ENCODE peak calls at places on chromosome 1, in seven cellular contexts. One of them, this sample, is unnamed.

GRCh38 chr1:242523282-242523967 is 1.1 kb downstream of the PLD5 start:
- DNase-seq in pancreas: no peak
- DNase-seq in neural progenitor cell: peak; percentile 51
- DNase-seq in adrenal gland: no peak
- DNase-seq in AG04449: no peak
- DNase-seq in cardiac muscle cell: peak; percentile 6
- DNase-seq in A549: no peak
- DNase-seq in this sample: no peak

GRCh38 chr1:184520343-184520742 is 133.5 kb downstream of the C1orf21 start:
- DNase-seq in pancreas: no peak
- DNase-seq in cardiac muscle cell: no peak
- DNase-seq in A549: no peak
- DNase-seq in adrenal gland: no peak
- DNase-seq in neural progenitor cell: peak; percentile 53
- DNase-seq in AG04449: no peak
- DNase-seq in this sample: no peak

GRCh38 chr1:225772848-225773247 is 4.8 kb upstream of the SRP9 start:
- DNase-seq in A549: no peak
- DNase-seq in AG04449: no peak
- DNase-seq in cardiac muscle cell: no peak
- DNase-seq in pancreas: no peak
- DNase-seq in adrenal gland: no peak
- DNase-seq in neural progenitor cell: no peak
- DNase-seq in this sample: no peak

GRCh38 chr1:75796376-75797272 is at the start of gene MSH4:
- DNase-seq in AG04449: no peak
- DNase-seq in pancreas: no peak
- DNase-seq in adrenal gland: no peak
- DNase-seq in cardiac muscle cell: no peak
- DNase-seq in A549: no peak
- DNase-seq in neural progenitor cell: no peak
- DNase-seq in this sample: peak; percentile 15

GRCh38 chr1:56200446-56200845 is 378.9 kb downstream of the PLPP3 start:
- DNase-seq in A549: no peak
- DNase-seq in neural progenitor cell: no peak
- DNase-seq in adrenal gland: no peak
- DNase-seq in pancreas: no peak
- DNase-seq in cardiac muscle cell: peak; percentile 16
- DNase-seq in AG04449: no peak
- DNase-seq in this sample: no peak

GRCh38 chr1:24762133-24762676 is 17.0 kb downstream of the CLIC4 start:
- DNase-seq in neural progenitor cell: no peak
- DNase-seq in A549: no peak
- DNase-seq in cardiac muscle cell: no peak
- DNase-seq in adrenal gland: no peak
- DNase-seq in pancreas: no peak
- DNase-seq in AG04449: no peak
- DNase-seq in this sample: no peak

GRCh38 chr1:67005068-67005467 is 48.9 kb downstream of the SLC35D1 start:
- DNase-seq in cardiac muscle cell: no peak
- DNase-seq in neural progenitor cell: no peak
- DNase-seq in AG04449: no peak
- DNase-seq in pancreas: no peak
- DNase-seq in adrenal gland: no peak
- DNase-seq in A549: no peak
- DNase-seq in this sample: no peak

GRCh38 chr1:164188507-164188906 is 370.5 kb upstream of the PBX1 start:
- DNase-seq in pancreas: peak; percentile 68
- DNase-seq in A549: no peak
- DNase-seq in AG04449: no peak
- DNase-seq in cardiac muscle cell: no peak
- DNase-seq in neural progenitor cell: peak; percentile 24
- DNase-seq in adrenal gland: no peak
- DNase-seq in this sample: no peak

GRCh38 chr1:63322944-63323865 is 838 bp downstream of the FOXD3 start:
- DNase-seq in A549: peak; percentile 69
- DNase-seq in neural progenitor cell: peak; percentile 61
- DNase-seq in pancreas: no peak
- DNase-seq in adrenal gland: no peak
- DNase-seq in cardiac muscle cell: peak; percentile 41
- DNase-seq in AG04449: no peak
- DNase-seq in this sample: no peak

GRCh38 chr1:24641646-24642151 is 1.4 kb upstream of the SRRM1 start:
- DNase-seq in AG04449: no peak
- DNase-seq in neural progenitor cell: peak; percentile 41
- DNase-seq in pancreas: peak; percentile 38
- DNase-seq in cardiac muscle cell: no peak
- DNase-seq in A549: no peak
- DNase-seq in adrenal gland: peak; percentile 60
- DNase-seq in this sample: no peak

GRCh38 chr1:11654571-11655262 is at the start of gene FBXO44:
- DNase-seq in pancreas: peak; percentile 79
- DNase-seq in neural progenitor cell: peak; percentile 83
- DNase-seq in A549: no peak
- DNase-seq in adrenal gland: peak; percentile 78
- DNase-seq in cardiac muscle cell: peak; percentile 75
- DNase-seq in AG04449: no peak
- DNase-seq in this sample: no peak

GRCh38 chr1:39954261-39954869 is 580 bp upstream of the MFSD2A start:
- DNase-seq in pancreas: peak; percentile 12
- DNase-seq in A549: no peak
- DNase-seq in neural progenitor cell: no peak
- DNase-seq in adrenal gland: no peak
- DNase-seq in cardiac muscle cell: no peak
- DNase-seq in AG04449: no peak
- DNase-seq in this sample: no peak
- H3K4me3 ChIP-seq in pancreas: peak overlapping the region; percentile 41
- H3K4me3 ChIP-seq in A549: peak overlapping the region; percentile 70
- H3K4me3 ChIP-seq in neural progenitor cell: no peak overlapping the region
- H3K4me3 ChIP-seq in adrenal gland: no peak overlapping the region
- H3K4me3 ChIP-seq in cardiac muscle cell: peak overlapping the region; percentile 24
- H3K4me3 ChIP-seq in AG04449: peak overlapping the region; percentile 38
- H3K4me3 ChIP-seq in this sample: peak overlapping the region; percentile 73

GRCh38 chr1:212138441-212138840 is 102.9 kb downstream of the DTL start:
- DNase-seq in pancreas: peak; percentile 30
- DNase-seq in adrenal gland: no peak
- DNase-seq in cardiac muscle cell: no peak
- DNase-seq in neural progenitor cell: no peak
- DNase-seq in A549: no peak
- DNase-seq in AG04449: no peak
- DNase-seq in this sample: no peak
- TF ChIP-seq CTCF in pancreas: no peak
- TF ChIP-seq CTCF in adrenal gland: no peak
- TF ChIP-seq CTCF in cardiac muscle cell: no peak
- TF ChIP-seq CTCF in neural progenitor cell: no peak
- TF ChIP-seq CTCF in A549: no peak
- TF ChIP-seq CTCF in AG04449: no peak
- TF ChIP-seq CTCF in this sample: no peak

GRCh38 chr1:89262643-89263042 is 10.0 kb downstream of the GBP5 start:
- DNase-seq in pancreas: no peak
- DNase-seq in neural progenitor cell: no peak
- DNase-seq in cardiac muscle cell: no peak
- DNase-seq in AG04449: no peak
- DNase-seq in adrenal gland: no peak
- DNase-seq in A549: no peak
- DNase-seq in this sample: no peak
- H3K4me3 ChIP-seq in pancreas: no peak overlapping the region
- H3K4me3 ChIP-seq in neural progenitor cell: no peak overlapping the region
- H3K4me3 ChIP-seq in cardiac muscle cell: no peak overlapping the region
- H3K4me3 ChIP-seq in AG04449: no peak overlapping the region
- H3K4me3 ChIP-seq in adrenal gland: no peak overlapping the region
- H3K4me3 ChIP-seq in A549: no peak overlapping the region
- H3K4me3 ChIP-seq in this sample: no peak overlapping the region

GRCh38 chr1:190416239-190416638 is 61.4 kb downstream of the BRINP3 start:
- DNase-seq in adrenal gland: no peak
- DNase-seq in AG04449: no peak
- DNase-seq in pancreas: no peak
- DNase-seq in cardiac muscle cell: peak; percentile 4
- DNase-seq in neural progenitor cell: no peak
- DNase-seq in A549: peak; percentile 11
- DNase-seq in this sample: no peak
- TF ChIP-seq CTCF in adrenal gland: no peak
- TF ChIP-seq CTCF in AG04449: no peak
- TF ChIP-seq CTCF in pancreas: no peak
- TF ChIP-seq CTCF in cardiac muscle cell: no peak
- TF ChIP-seq CTCF in neural progenitor cell: peak; percentile 6
- TF ChIP-seq CTCF in A549: no peak
- TF ChIP-seq CTCF in this sample: no peak

GRCh38 chr1:28508435-28508754 is 2.6 kb downstream of the RCC1 start:
- DNase-seq in A549: no peak
- DNase-seq in adrenal gland: no peak
- DNase-seq in cardiac muscle cell: peak; percentile 30
- DNase-seq in neural progenitor cell: peak; percentile 56
- DNase-seq in pancreas: no peak
- DNase-seq in AG04449: no peak
- DNase-seq in this sample: no peak
- H3K4me3 ChIP-seq in A549: peak overlapping the region; percentile 99
- H3K4me3 ChIP-seq in adrenal gland: no peak overlapping the region
- H3K4me3 ChIP-seq in cardiac muscle cell: no peak overlapping the region
- H3K4me3 ChIP-seq in neural progenitor cell: peak overlapping the region; percentile 83
- H3K4me3 ChIP-seq in pancreas: peak overlapping the region; percentile 74
- H3K4me3 ChIP-seq in AG04449: peak overlapping the region; percentile 94
- H3K4me3 ChIP-seq in this sample: peak overlapping the region; percentile 70

DNA sequence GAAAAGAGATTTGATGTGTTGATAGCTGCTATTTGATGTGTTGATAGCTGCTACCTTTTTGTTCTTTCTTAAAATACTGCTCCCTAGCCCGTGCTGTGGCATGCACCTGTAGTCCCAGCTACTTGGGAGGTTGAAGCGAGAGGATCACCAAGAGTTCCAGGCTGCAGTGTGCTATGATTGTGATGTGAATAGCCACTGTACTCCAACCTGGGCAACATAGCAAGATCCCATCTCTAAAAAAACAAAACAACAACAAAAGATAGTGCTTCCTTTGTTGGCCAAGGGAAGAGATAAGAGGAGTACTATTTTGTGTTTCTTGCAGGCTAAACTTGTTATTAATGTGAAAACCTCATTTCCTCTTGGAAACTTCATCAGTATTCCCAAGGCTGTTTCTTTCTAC is 6.1 kb downstream of the GPSM2 start:
- DNase-seq in pancreas: no peak
- DNase-seq in adrenal gland: no peak
- DNase-seq in cardiac muscle cell: no peak
- DNase-seq in AG04449: no peak
- DNase-seq in neural progenitor cell: no peak
- DNase-seq in A549: no peak
- DNase-seq in this sample: no peak
- TF ChIP-seq CTCF in pancreas: no peak
- TF ChIP-seq CTCF in adrenal gland: no peak
- TF ChIP-seq CTCF in cardiac muscle cell: no peak
- TF ChIP-seq CTCF in AG04449: no peak
- TF ChIP-seq CTCF in neural progenitor cell: no peak
- TF ChIP-seq CTCF in A549: no peak
- TF ChIP-seq CTCF in this sample: no peak

GRCh38 chr1:110318046-110318445 is 21.1 kb upstream of the RBM15 start:
- DNase-seq in A549: no peak
- DNase-seq in AG04449: no peak
- DNase-seq in pancreas: no peak
- DNase-seq in cardiac muscle cell: no peak
- DNase-seq in neural progenitor cell: no peak
- DNase-seq in adrenal gland: no peak
- DNase-seq in this sample: no peak
- H3K4me3 ChIP-seq in A549: no peak overlapping the region
- H3K4me3 ChIP-seq in AG04449: no peak overlapping the region
- H3K4me3 ChIP-seq in pancreas: no peak overlapping the region
- H3K4me3 ChIP-seq in cardiac muscle cell: no peak overlapping the region
- H3K4me3 ChIP-seq in neural progenitor cell: no peak overlapping the region
- H3K4me3 ChIP-seq in adrenal gland: no peak overlapping the region
- H3K4me3 ChIP-seq in this sample: no peak overlapping the region

GRCh38 chr1:91610102-91610501 is 109.5 kb downstream of the CDC7 start:
- DNase-seq in AG04449: no peak
- DNase-seq in neural progenitor cell: no peak
- DNase-seq in A549: no peak
- DNase-seq in cardiac muscle cell: no peak
- DNase-seq in adrenal gland: no peak
- DNase-seq in pancreas: no peak
- DNase-seq in this sample: no peak
- TF ChIP-seq CTCF in AG04449: no peak
- TF ChIP-seq CTCF in neural progenitor cell: no peak
- TF ChIP-seq CTCF in A549: no peak
- TF ChIP-seq CTCF in cardiac muscle cell: no peak
- TF ChIP-seq CTCF in adrenal gland: no peak
- TF ChIP-seq CTCF in pancreas: no peak
- TF ChIP-seq CTCF in this sample: no peak

DNA sequence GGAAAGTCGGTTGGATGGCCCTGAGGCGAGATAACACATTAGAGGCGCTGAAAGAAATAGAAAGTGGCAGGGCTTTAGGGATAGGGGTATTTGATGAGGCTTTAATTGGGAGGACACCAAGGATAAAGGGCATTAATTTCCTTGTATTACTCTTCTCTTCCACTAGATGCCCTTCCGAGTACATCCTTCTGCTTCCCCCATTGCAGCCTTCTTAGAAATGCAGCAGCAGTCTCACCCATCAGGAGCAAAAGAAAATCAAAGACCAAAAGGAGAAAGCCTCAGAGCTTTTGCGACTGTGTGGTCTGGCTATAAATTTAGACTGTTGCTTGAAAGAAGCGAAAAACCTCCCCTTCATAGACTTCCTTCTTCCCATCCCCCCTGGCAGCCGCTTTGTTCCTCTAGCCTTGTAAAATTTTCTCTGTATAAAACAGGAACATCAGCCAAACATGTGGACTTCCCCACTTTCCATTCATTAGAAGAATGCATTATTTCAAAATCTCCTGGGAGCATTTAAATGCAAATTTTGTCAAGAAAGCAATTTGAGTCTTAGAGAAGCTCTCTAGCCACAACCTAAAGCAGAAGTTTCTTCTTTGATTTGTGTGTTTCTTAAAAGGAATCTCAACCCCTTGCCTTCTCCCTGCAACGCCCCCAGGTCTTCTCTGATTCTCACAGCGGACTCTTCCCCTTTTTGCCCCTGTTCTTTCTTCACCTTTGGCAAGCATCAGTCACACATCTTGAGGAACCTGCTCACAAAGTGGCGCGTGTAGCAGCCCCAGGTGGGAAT is 76.6 kb downstream of the NDUFS5 start:
- DNase-seq in cardiac muscle cell: peak; percentile 64
- DNase-seq in adrenal gland: peak; percentile 60
- DNase-seq in pancreas: peak; percentile 31
- DNase-seq in AG04449: no peak
- DNase-seq in A549: peak; percentile 67
- DNase-seq in neural progenitor cell: peak; percentile 80
- DNase-seq in this sample: peak; percentile 78
- H3K4me3 ChIP-seq in cardiac muscle cell: no peak overlapping the region
- H3K4me3 ChIP-seq in adrenal gland: no peak overlapping the region
- H3K4me3 ChIP-seq in pancreas: no peak overlapping the region
- H3K4me3 ChIP-seq in AG04449: no peak overlapping the region
- H3K4me3 ChIP-seq in A549: no peak overlapping the region
- H3K4me3 ChIP-seq in neural progenitor cell: peak overlapping the region; percentile 70
- H3K4me3 ChIP-seq in this sample: peak overlapping the region; percentile 4

This sample was measured in HFF-Myc.